ENCODE peak calls at places on chromosome 15, in ten cellular contexts. One of them, this sample, is unnamed.

GRCh38 chr15:80736571-80736970 is 41.5 kb downstream of the ABHD17C start:
- DNase-seq in caudate nucleus: no peak
- DNase-seq in central memory CD4-positive, alpha-beta T cell: no peak
- DNase-seq in GM13976: no peak
- DNase-seq in activated CD8-positive, alpha-beta memory T cell treated with anti-CD3 and anti-CD28 coated beads for 4 hours: no peak
- DNase-seq in activated CD4-positive, CD25-positive, alpha-beta regulatory T cell: no peak
- DNase-seq in AG08395: no peak
- DNase-seq in stimulated activated CD4-positive, alpha-beta T cell treated with anti-CD3 and anti-CD28 coated beads, Interleukin-4, amount 100 ng/mL, for 24 hours: no peak
- DNase-seq in A549: no peak
- DNase-seq in activated naive CD8-positive, alpha-beta T cell treated with anti-CD3 and anti-CD28 coated beads for 36 hours: no peak
- DNase-seq in this sample: no peak

GRCh38 chr15:41032079-41032328 is 78.7 kb downstream of the CHAC1 start:
- DNase-seq in caudate nucleus: no peak
- DNase-seq in central memory CD4-positive, alpha-beta T cell: no peak
- DNase-seq in GM13976: no peak
- DNase-seq in activated CD8-positive, alpha-beta memory T cell treated with anti-CD3 and anti-CD28 coated beads for 4 hours: no peak
- DNase-seq in activated CD4-positive, CD25-positive, alpha-beta regulatory T cell: no peak
- DNase-seq in AG08395: no peak
- DNase-seq in stimulated activated CD4-positive, alpha-beta T cell treated with anti-CD3 and anti-CD28 coated beads, Interleukin-4, amount 100 ng/mL, for 24 hours: no peak
- DNase-seq in A549: no peak
- DNase-seq in activated naive CD8-positive, alpha-beta T cell treated with anti-CD3 and anti-CD28 coated beads for 36 hours: no peak
- DNase-seq in this sample: no peak

GRCh38 chr15:65275728-65276126 is 11.0 kb downstream of the PARP16 start:
- DNase-seq in caudate nucleus: no peak
- DNase-seq in central memory CD4-positive, alpha-beta T cell: no peak
- DNase-seq in GM13976: no peak
- DNase-seq in activated CD8-positive, alpha-beta memory T cell treated with anti-CD3 and anti-CD28 coated beads for 4 hours: no peak
- DNase-seq in activated CD4-positive, CD25-positive, alpha-beta regulatory T cell: no peak
- DNase-seq in AG08395: no peak
- DNase-seq in stimulated activated CD4-positive, alpha-beta T cell treated with anti-CD3 and anti-CD28 coated beads, Interleukin-4, amount 100 ng/mL, for 24 hours: no peak
- DNase-seq in A549: peak
- DNase-seq in activated naive CD8-positive, alpha-beta T cell treated with anti-CD3 and anti-CD28 coated beads for 36 hours: no peak
- DNase-seq in this sample: no peak

GRCh38 chr15:49664706-49665105 is 43.9 kb downstream of the DTWD1 start:
- DNase-seq in caudate nucleus: no peak
- DNase-seq in central memory CD4-positive, alpha-beta T cell: no peak
- DNase-seq in GM13976: no peak
- DNase-seq in activated CD8-positive, alpha-beta memory T cell treated with anti-CD3 and anti-CD28 coated beads for 4 hours: no peak
- DNase-seq in activated CD4-positive, CD25-positive, alpha-beta regulatory T cell: no peak
- DNase-seq in AG08395: no peak
- DNase-seq in stimulated activated CD4-positive, alpha-beta T cell treated with anti-CD3 and anti-CD28 coated beads, Interleukin-4, amount 100 ng/mL, for 24 hours: no peak
- DNase-seq in A549: no peak
- DNase-seq in activated naive CD8-positive, alpha-beta T cell treated with anti-CD3 and anti-CD28 coated beads for 36 hours: no peak
- DNase-seq in this sample: no peak

GRCh38 chr15:42373936-42374335 is 14.6 kb downstream of the CAPN3 start:
- DNase-seq in caudate nucleus: no peak
- DNase-seq in central memory CD4-positive, alpha-beta T cell: no peak
- DNase-seq in GM13976: no peak
- DNase-seq in activated CD8-positive, alpha-beta memory T cell treated with anti-CD3 and anti-CD28 coated beads for 4 hours: no peak
- DNase-seq in activated CD4-positive, CD25-positive, alpha-beta regulatory T cell: no peak
- DNase-seq in AG08395: no peak
- DNase-seq in stimulated activated CD4-positive, alpha-beta T cell treated with anti-CD3 and anti-CD28 coated beads, Interleukin-4, amount 100 ng/mL, for 24 hours: no peak
- DNase-seq in A549: no peak
- DNase-seq in activated naive CD8-positive, alpha-beta T cell treated with anti-CD3 and anti-CD28 coated beads for 36 hours: no peak
- DNase-seq in this sample: no peak

GRCh38 chr15:59691194-59691805 is 2.2 kb upstream of the BNIP2 start:
- DNase-seq in caudate nucleus: no peak
- DNase-seq in central memory CD4-positive, alpha-beta T cell: peak
- DNase-seq in GM13976: peak
- DNase-seq in activated CD8-positive, alpha-beta memory T cell treated with anti-CD3 and anti-CD28 coated beads for 4 hours: peak
- DNase-seq in activated CD4-positive, CD25-positive, alpha-beta regulatory T cell: peak
- DNase-seq in AG08395: peak
- DNase-seq in stimulated activated CD4-positive, alpha-beta T cell treated with anti-CD3 and anti-CD28 coated beads, Interleukin-4, amount 100 ng/mL, for 24 hours: peak
- DNase-seq in A549: peak
- DNase-seq in activated naive CD8-positive, alpha-beta T cell treated with anti-CD3 and anti-CD28 coated beads for 36 hours: peak
- DNase-seq in this sample: peak

GRCh38 chr15:39738998-39739397 is 43.6 kb downstream of the FSIP1 start:
- DNase-seq in caudate nucleus: no peak
- DNase-seq in central memory CD4-positive, alpha-beta T cell: no peak
- DNase-seq in GM13976: no peak
- DNase-seq in activated CD8-positive, alpha-beta memory T cell treated with anti-CD3 and anti-CD28 coated beads for 4 hours: no peak
- DNase-seq in activated CD4-positive, CD25-positive, alpha-beta regulatory T cell: no peak
- DNase-seq in AG08395: no peak
- DNase-seq in stimulated activated CD4-positive, alpha-beta T cell treated with anti-CD3 and anti-CD28 coated beads, Interleukin-4, amount 100 ng/mL, for 24 hours: no peak
- DNase-seq in A549: no peak
- DNase-seq in activated naive CD8-positive, alpha-beta T cell treated with anti-CD3 and anti-CD28 coated beads for 36 hours: no peak
- DNase-seq in this sample: no peak

GRCh38 chr15:38127306-38127731 is 125.3 kb upstream of the SPRED1 start:
- DNase-seq in caudate nucleus: no peak
- DNase-seq in central memory CD4-positive, alpha-beta T cell: no peak
- DNase-seq in GM13976: no peak
- DNase-seq in activated CD8-positive, alpha-beta memory T cell treated with anti-CD3 and anti-CD28 coated beads for 4 hours: no peak
- DNase-seq in activated CD4-positive, CD25-positive, alpha-beta regulatory T cell: no peak
- DNase-seq in AG08395: no peak
- DNase-seq in stimulated activated CD4-positive, alpha-beta T cell treated with anti-CD3 and anti-CD28 coated beads, Interleukin-4, amount 100 ng/mL, for 24 hours: no peak
- DNase-seq in A549: peak
- DNase-seq in activated naive CD8-positive, alpha-beta T cell treated with anti-CD3 and anti-CD28 coated beads for 36 hours: no peak
- DNase-seq in this sample: peak

GRCh38 chr15:49826640-49827281 is 205.9 kb downstream of the DTWD1 start:
- DNase-seq in caudate nucleus: no peak
- DNase-seq in central memory CD4-positive, alpha-beta T cell: no peak
- DNase-seq in GM13976: no peak
- DNase-seq in activated CD8-positive, alpha-beta memory T cell treated with anti-CD3 and anti-CD28 coated beads for 4 hours: no peak
- DNase-seq in activated CD4-positive, CD25-positive, alpha-beta regulatory T cell: no peak
- DNase-seq in AG08395: no peak
- DNase-seq in stimulated activated CD4-positive, alpha-beta T cell treated with anti-CD3 and anti-CD28 coated beads, Interleukin-4, amount 100 ng/mL, for 24 hours: no peak
- DNase-seq in A549: no peak
- DNase-seq in activated naive CD8-positive, alpha-beta T cell treated with anti-CD3 and anti-CD28 coated beads for 36 hours: no peak
- DNase-seq in this sample: no peak

GRCh38 chr15:58447244-58448010 is 15.6 kb downstream of the LIPC start:
- DNase-seq in caudate nucleus: no peak
- DNase-seq in central memory CD4-positive, alpha-beta T cell: no peak
- DNase-seq in GM13976: no peak
- DNase-seq in activated CD8-positive, alpha-beta memory T cell treated with anti-CD3 and anti-CD28 coated beads for 4 hours: no peak
- DNase-seq in activated CD4-positive, CD25-positive, alpha-beta regulatory T cell: no peak
- DNase-seq in AG08395: peak
- DNase-seq in stimulated activated CD4-positive, alpha-beta T cell treated with anti-CD3 and anti-CD28 coated beads, Interleukin-4, amount 100 ng/mL, for 24 hours: no peak
- DNase-seq in A549: no peak
- DNase-seq in activated naive CD8-positive, alpha-beta T cell treated with anti-CD3 and anti-CD28 coated beads for 36 hours: no peak
- DNase-seq in this sample: no peak

GRCh38 chr15:62752687-62753517 is 289.6 kb upstream of the TPM1 start:
- DNase-seq in caudate nucleus: no peak
- DNase-seq in central memory CD4-positive, alpha-beta T cell: no peak
- DNase-seq in GM13976: no peak
- DNase-seq in activated CD8-positive, alpha-beta memory T cell treated with anti-CD3 and anti-CD28 coated beads for 4 hours: no peak
- DNase-seq in activated CD4-positive, CD25-positive, alpha-beta regulatory T cell: no peak
- DNase-seq in AG08395: peak
- DNase-seq in stimulated activated CD4-positive, alpha-beta T cell treated with anti-CD3 and anti-CD28 coated beads, Interleukin-4, amount 100 ng/mL, for 24 hours: no peak
- DNase-seq in A549: no peak
- DNase-seq in activated naive CD8-positive, alpha-beta T cell treated with anti-CD3 and anti-CD28 coated beads for 36 hours: no peak
- DNase-seq in this sample: no peak

GRCh38 chr15:73361331-73361730 is 7.4 kb downstream of the HCN4 start:
- DNase-seq in caudate nucleus: no peak
- DNase-seq in central memory CD4-positive, alpha-beta T cell: no peak
- DNase-seq in GM13976: no peak
- DNase-seq in activated CD8-positive, alpha-beta memory T cell treated with anti-CD3 and anti-CD28 coated beads for 4 hours: no peak
- DNase-seq in activated CD4-positive, CD25-positive, alpha-beta regulatory T cell: no peak
- DNase-seq in AG08395: no peak
- DNase-seq in stimulated activated CD4-positive, alpha-beta T cell treated with anti-CD3 and anti-CD28 coated beads, Interleukin-4, amount 100 ng/mL, for 24 hours: no peak
- DNase-seq in A549: no peak
- DNase-seq in activated naive CD8-positive, alpha-beta T cell treated with anti-CD3 and anti-CD28 coated beads for 36 hours: no peak
- DNase-seq in this sample: no peak

GRCh38 chr15:64092864-64093626 is 593 bp downstream of the CIAO2A start:
- DNase-seq in caudate nucleus: no peak
- DNase-seq in central memory CD4-positive, alpha-beta T cell: peak
- DNase-seq in GM13976: peak
- DNase-seq in activated CD8-positive, alpha-beta memory T cell treated with anti-CD3 and anti-CD28 coated beads for 4 hours: no peak
- DNase-seq in activated CD4-positive, CD25-positive, alpha-beta regulatory T cell: no peak
- DNase-seq in AG08395: peak
- DNase-seq in stimulated activated CD4-positive, alpha-beta T cell treated with anti-CD3 and anti-CD28 coated beads, Interleukin-4, amount 100 ng/mL, for 24 hours: peak
- DNase-seq in A549: peak
- DNase-seq in activated naive CD8-positive, alpha-beta T cell treated with anti-CD3 and anti-CD28 coated beads for 36 hours: peak
- DNase-seq in this sample: peak

GRCh38 chr15:77282333-77282732 is 137.6 kb downstream of the PEAK1 start:
- DNase-seq in caudate nucleus: no peak
- DNase-seq in central memory CD4-positive, alpha-beta T cell: no peak
- DNase-seq in GM13976: no peak
- DNase-seq in activated CD8-positive, alpha-beta memory T cell treated with anti-CD3 and anti-CD28 coated beads for 4 hours: no peak
- DNase-seq in activated CD4-positive, CD25-positive, alpha-beta regulatory T cell: no peak
- DNase-seq in AG08395: peak
- DNase-seq in stimulated activated CD4-positive, alpha-beta T cell treated with anti-CD3 and anti-CD28 coated beads, Interleukin-4, amount 100 ng/mL, for 24 hours: no peak
- DNase-seq in A549: peak
- DNase-seq in activated naive CD8-positive, alpha-beta T cell treated with anti-CD3 and anti-CD28 coated beads for 36 hours: no peak
- DNase-seq in this sample: no peak